ENCODE peak calls at places on chromosomes 3 and 15, in five cellular contexts. One of them, this sample, is unnamed.
A peak's percentile ranks its signal among the peaks of the same experiment; 100 is the strongest.

GRCh38 chr15:80404057-80404718 is at the start of gene ARNT2:
- DNase-seq in H9: peak; percentile 51
- DNase-seq in stomach: no peak
- DNase-seq in breast epithelium: no peak
- DNase-seq in adrenal gland: peak; percentile 28
- DNase-seq in this sample: no peak

GRCh38 chr15:40936234-40936708 is 7.1 kb downstream of the DLL4 start:
- DNase-seq in H9: no peak
- DNase-seq in stomach: no peak
- DNase-seq in breast epithelium: no peak
- DNase-seq in adrenal gland: no peak
- DNase-seq in this sample: no peak

GRCh38 chr15:92273732-92274131 is 119.9 kb upstream of the ST8SIA2 start:
- DNase-seq in H9: no peak
- DNase-seq in stomach: no peak
- DNase-seq in breast epithelium: no peak
- DNase-seq in adrenal gland: no peak
- DNase-seq in this sample: no peak

GRCh38 chr3:36295206-36295760 is 85.0 kb upstream of the STAC start:
- DNase-seq in H9: no peak
- DNase-seq in stomach: no peak
- DNase-seq in breast epithelium: no peak
- DNase-seq in adrenal gland: no peak
- DNase-seq in this sample: no peak

GRCh38 chr3:16482770-16483531 is 30.5 kb downstream of the RFTN1 start:
- DNase-seq in H9: peak; percentile 75
- DNase-seq in stomach: no peak
- DNase-seq in breast epithelium: no peak
- DNase-seq in adrenal gland: no peak
- DNase-seq in this sample: peak; percentile 35

GRCh38 chr3:125052671-125053303 is 3.0 kb downstream of the HEG1 start:
- DNase-seq in H9: no peak
- DNase-seq in stomach: no peak
- DNase-seq in breast epithelium: no peak
- DNase-seq in adrenal gland: no peak
- DNase-seq in this sample: no peak

GRCh38 chr3:72397586-72397985 is 450.7 kb downstream of the SHQ1 start:
- DNase-seq in H9: no peak
- DNase-seq in stomach: no peak
- DNase-seq in breast epithelium: no peak
- DNase-seq in adrenal gland: no peak
- DNase-seq in this sample: no peak

GRCh38 chr3:128235207-128235933 is 82.1 kb downstream of the EEFSEC start:
- DNase-seq in H9: no peak
- DNase-seq in stomach: no peak
- DNase-seq in breast epithelium: no peak
- DNase-seq in adrenal gland: no peak
- DNase-seq in this sample: peak; percentile 24

GRCh38 chr15:37054336-37054735 is 46.0 kb downstream of the MEIS2 start:
- DNase-seq in H9: no peak
- DNase-seq in stomach: no peak
- DNase-seq in breast epithelium: no peak
- DNase-seq in adrenal gland: no peak
- DNase-seq in this sample: no peak

GRCh38 chr15:29050870-29051269 is 165.1 kb downstream of the APBA2 start:
- DNase-seq in H9: no peak
- DNase-seq in stomach: no peak
- DNase-seq in breast epithelium: no peak
- DNase-seq in adrenal gland: no peak
- DNase-seq in this sample: no peak

GRCh38 chr3:15781131-15781530 is 16.6 kb downstream of the ANKRD28 start:
- DNase-seq in H9: no peak
- DNase-seq in stomach: no peak
- DNase-seq in breast epithelium: no peak
- DNase-seq in adrenal gland: no peak
- DNase-seq in this sample: no peak

GRCh38 chr3:141797167-141797773 is 34.1 kb downstream of the GRK7 start:
- DNase-seq in H9: peak; percentile 85
- DNase-seq in stomach: peak; percentile 31
- DNase-seq in breast epithelium: no peak
- DNase-seq in adrenal gland: peak; percentile 32
- DNase-seq in this sample: peak; percentile 57

GRCh38 chr15:85334241-85334640 is 46.2 kb upstream of the AKAP13 start:
- DNase-seq in H9: no peak
- DNase-seq in stomach: no peak
- DNase-seq in breast epithelium: no peak
- DNase-seq in adrenal gland: no peak
- DNase-seq in this sample: no peak

GRCh38 chr15:36627566-36627965 is 48.1 kb downstream of the CDIN1 start:
- DNase-seq in H9: no peak
- DNase-seq in stomach: no peak
- DNase-seq in breast epithelium: no peak
- DNase-seq in adrenal gland: no peak
- DNase-seq in this sample: no peak

GRCh38 chr15:94532226-94532625 is 300.9 kb downstream of the MCTP2 start:
- DNase-seq in H9: no peak
- DNase-seq in stomach: no peak
- DNase-seq in breast epithelium: no peak
- DNase-seq in adrenal gland: no peak
- DNase-seq in this sample: no peak

GRCh38 chr3:100880072-100880471 is 113.1 kb downstream of the ABI3BP start:
- DNase-seq in H9: no peak
- DNase-seq in stomach: no peak
- DNase-seq in breast epithelium: no peak
- DNase-seq in adrenal gland: no peak
- DNase-seq in this sample: no peak

GRCh38 chr3:66488492-66488891 is 12.3 kb downstream of the LRIG1 start:
- DNase-seq in H9: no peak
- DNase-seq in stomach: no peak
- DNase-seq in breast epithelium: no peak
- DNase-seq in adrenal gland: no peak
- DNase-seq in this sample: no peak

GRCh38 chr3:6447166-6447801 is 413.6 kb upstream of the GRM7 start:
- DNase-seq in H9: no peak
- DNase-seq in stomach: no peak
- DNase-seq in breast epithelium: no peak
- DNase-seq in adrenal gland: no peak
- DNase-seq in this sample: no peak

GRCh38 chr15:33789141-33789540 is 179.2 kb upstream of the CHRM5 start:
- DNase-seq in H9: no peak
- DNase-seq in stomach: no peak
- DNase-seq in breast epithelium: no peak
- DNase-seq in adrenal gland: no peak
- DNase-seq in this sample: no peak

GRCh38 chr15:59553879-59554735 is 57.5 kb upstream of the GCNT3 start:
- DNase-seq in H9: no peak
- DNase-seq in stomach: no peak
- DNase-seq in breast epithelium: peak; percentile 35
- DNase-seq in adrenal gland: no peak
- DNase-seq in this sample: no peak

GRCh38 chr3:123275691-123276090 is 73.9 kb downstream of the SEC22A start:
- DNase-seq in H9: no peak
- DNase-seq in stomach: no peak
- DNase-seq in breast epithelium: no peak
- DNase-seq in adrenal gland: no peak
- DNase-seq in this sample: no peak

GRCh38 chr3:193795062-193795690 is 202.2 kb downstream of the OPA1 start:
- DNase-seq in H9: no peak
- DNase-seq in stomach: no peak
- DNase-seq in breast epithelium: no peak
- DNase-seq in adrenal gland: no peak
- DNase-seq in this sample: no peak

GRCh38 chr15:42037650-42038049 is 16.8 kb upstream of the PLA2G4E start:
- DNase-seq in H9: no peak
- DNase-seq in stomach: peak; percentile 75
- DNase-seq in breast epithelium: no peak
- DNase-seq in adrenal gland: no peak
- DNase-seq in this sample: peak; percentile 77

GRCh38 chr15:76401285-76401684 is 64.7 kb downstream of the ISL2 start:
- DNase-seq in H9: no peak
- DNase-seq in stomach: no peak
- DNase-seq in breast epithelium: no peak
- DNase-seq in adrenal gland: no peak
- DNase-seq in this sample: no peak

GRCh38 chr15:58473720-58474119 is 41.9 kb downstream of the LIPC start:
- DNase-seq in H9: no peak
- DNase-seq in stomach: no peak
- DNase-seq in breast epithelium: no peak
- DNase-seq in adrenal gland: no peak
- DNase-seq in this sample: no peak

GRCh38 chr3:14262867-14263266 is 84.2 kb downstream of the LSM3 start:
- DNase-seq in H9: no peak
- DNase-seq in stomach: no peak
- DNase-seq in breast epithelium: no peak
- DNase-seq in adrenal gland: no peak
- DNase-seq in this sample: no peak

GRCh38 chr3:141147657-141148056 is 84.0 kb upstream of the PXYLP1 start:
- DNase-seq in H9: no peak
- DNase-seq in stomach: no peak
- DNase-seq in breast epithelium: peak; percentile 60
- DNase-seq in adrenal gland: no peak
- DNase-seq in this sample: no peak

GRCh38 chr3:104892044-104892443 is 474.7 kb upstream of the ALCAM start:
- DNase-seq in H9: no peak
- DNase-seq in stomach: no peak
- DNase-seq in breast epithelium: no peak
- DNase-seq in adrenal gland: no peak
- DNase-seq in this sample: no peak

GRCh38 chr15:99674279-99674678 is 59.0 kb downstream of the LYSMD4 start:
- DNase-seq in H9: no peak
- DNase-seq in stomach: no peak
- DNase-seq in breast epithelium: no peak
- DNase-seq in adrenal gland: no peak
- DNase-seq in this sample: no peak

GRCh38 chr15:74802290-74802689 is 10.3 kb upstream of the LMAN1L start:
- DNase-seq in H9: no peak
- DNase-seq in stomach: no peak
- DNase-seq in breast epithelium: no peak
- DNase-seq in adrenal gland: no peak
- DNase-seq in this sample: no peak

GRCh38 chr3:7950890-7951289 is 550.7 kb upstream of the LMCD1 start:
- DNase-seq in H9: no peak
- DNase-seq in stomach: no peak
- DNase-seq in breast epithelium: no peak
- DNase-seq in adrenal gland: no peak
- DNase-seq in this sample: no peak

GRCh38 chr3:26279091-26279490 is 343.5 kb upstream of the LRRC3B start:
- DNase-seq in H9: no peak
- DNase-seq in stomach: no peak
- DNase-seq in breast epithelium: no peak
- DNase-seq in adrenal gland: no peak
- DNase-seq in this sample: no peak

GRCh38 chr3:26281284-26281977 is 341.1 kb upstream of the LRRC3B start:
- DNase-seq in H9: no peak
- DNase-seq in stomach: no peak
- DNase-seq in breast epithelium: no peak
- DNase-seq in adrenal gland: no peak
- DNase-seq in this sample: no peak

GRCh38 chr3:26280517-26280916 is 342.1 kb upstream of the LRRC3B start:
- DNase-seq in H9: no peak
- DNase-seq in stomach: no peak
- DNase-seq in breast epithelium: no peak
- DNase-seq in adrenal gland: no peak
- DNase-seq in this sample: no peak
- H3K9me3 ChIP-seq in H9: peaks cover 20% of the 10 kb centered on the region
- H3K9me3 ChIP-seq in stomach: peaks cover 13% of the 10 kb centered on the region
- H3K9me3 ChIP-seq in breast epithelium: peaks cover 21% of the 10 kb centered on the region
- H3K9me3 ChIP-seq in adrenal gland: peaks cover 12% of the 10 kb centered on the region
- H3K9me3 ChIP-seq in this sample: peaks cover 36% of the 10 kb centered on the region

DNA sequence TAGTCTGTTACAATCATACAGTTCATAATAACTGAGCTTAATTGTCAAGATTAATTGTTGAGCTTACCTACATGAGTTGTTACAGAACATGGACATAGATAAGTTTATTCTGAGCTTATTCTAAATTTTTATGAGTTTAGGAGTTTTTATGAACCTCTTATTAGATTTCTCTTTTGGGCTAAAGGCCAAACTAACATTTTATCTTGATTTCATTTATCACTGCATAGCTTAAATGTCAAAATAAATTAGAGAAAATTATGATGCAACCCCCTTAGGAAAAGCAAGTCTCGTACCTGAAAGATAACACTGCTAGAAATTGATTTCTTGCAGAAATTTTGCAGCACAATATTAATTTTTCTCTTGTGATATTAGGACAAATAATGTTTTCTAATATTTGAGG is 54.5 kb downstream of the CNTN6 start:
- DNase-seq in H9: no peak
- DNase-seq in stomach: no peak
- DNase-seq in breast epithelium: no peak
- DNase-seq in adrenal gland: no peak
- DNase-seq in this sample: no peak
- H3K9me3 ChIP-seq in H9: no peaks in the 10 kb centered on the region
- H3K9me3 ChIP-seq in stomach: no peaks in the 10 kb centered on the region
- H3K9me3 ChIP-seq in breast epithelium: no peaks in the 10 kb centered on the region
- H3K9me3 ChIP-seq in adrenal gland: no peaks in the 10 kb centered on the region
- H3K9me3 ChIP-seq in this sample: no peaks in the 10 kb centered on the region

GRCh38 chr15:71596672-71597071 is 213.7 kb upstream of the NR2E3 start:
- DNase-seq in H9: no peak
- DNase-seq in stomach: peak; percentile 81
- DNase-seq in breast epithelium: peak; percentile 87
- DNase-seq in adrenal gland: no peak
- DNase-seq in this sample: no peak

GRCh38 chr15:71599404-71600225 is 210.7 kb upstream of the NR2E3 start:
- DNase-seq in H9: no peak
- DNase-seq in stomach: peak; percentile 66
- DNase-seq in breast epithelium: no peak
- DNase-seq in adrenal gland: no peak
- DNase-seq in this sample: peak; percentile 27

GRCh38 chr15:71601038-71601869 is 209.1 kb upstream of the NR2E3 start:
- DNase-seq in H9: no peak
- DNase-seq in stomach: peak; percentile 40
- DNase-seq in breast epithelium: no peak
- DNase-seq in adrenal gland: no peak
- DNase-seq in this sample: no peak

GRCh38 chr15:71600237-71600636 is 210.1 kb upstream of the NR2E3 start:
- DNase-seq in H9: no peak
- DNase-seq in stomach: no peak
- DNase-seq in breast epithelium: no peak
- DNase-seq in adrenal gland: no peak
- DNase-seq in this sample: no peak

GRCh38 chr15:71598741-71599140 is 211.6 kb upstream of the NR2E3 start:
- DNase-seq in H9: no peak
- DNase-seq in stomach: no peak
- DNase-seq in breast epithelium: no peak
- DNase-seq in adrenal gland: no peak
- DNase-seq in this sample: no peak
- H3K9me3 ChIP-seq in H9: no peaks in the 10 kb centered on the region
- H3K9me3 ChIP-seq in stomach: no peaks in the 10 kb centered on the region
- H3K9me3 ChIP-seq in breast epithelium: no peaks in the 10 kb centered on the region
- H3K9me3 ChIP-seq in adrenal gland: no peaks in the 10 kb centered on the region
- H3K9me3 ChIP-seq in this sample: no peaks in the 10 kb centered on the region

DNA sequence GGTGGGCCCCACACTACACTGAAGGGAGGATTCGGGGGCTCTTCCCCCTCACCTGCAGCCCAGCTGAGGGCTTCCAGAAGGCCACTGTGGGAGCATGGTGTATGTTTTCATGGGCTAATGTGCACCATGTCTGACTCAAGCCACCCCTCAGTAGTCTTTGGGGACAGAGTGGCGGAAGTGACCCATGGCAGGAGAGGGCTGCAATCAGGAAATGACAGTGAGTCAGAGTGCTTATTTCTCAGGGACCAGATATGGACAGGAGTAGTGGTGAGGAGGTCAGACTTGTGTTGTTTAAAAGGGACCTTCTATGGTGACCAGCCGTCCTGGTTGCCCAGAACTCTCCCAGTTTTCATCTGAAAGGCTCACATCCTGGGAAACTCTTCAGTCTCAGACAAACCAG is 32.8 kb upstream of the SLC9A9 start:
- DNase-seq in H9: no peak
- DNase-seq in stomach: no peak
- DNase-seq in breast epithelium: no peak
- DNase-seq in adrenal gland: no peak
- DNase-seq in this sample: no peak
- H3K9me3 ChIP-seq in H9: no peaks in the 10 kb centered on the region
- H3K9me3 ChIP-seq in stomach: no peaks in the 10 kb centered on the region
- H3K9me3 ChIP-seq in breast epithelium: no peaks in the 10 kb centered on the region
- H3K9me3 ChIP-seq in adrenal gland: no peaks in the 10 kb centered on the region
- H3K9me3 ChIP-seq in this sample: no peaks in the 10 kb centered on the region